ENCODE peak calls at places on chromosome 12, in four cellular contexts. One of them, this sample, is unnamed.

GRCh38 chr12:29543036-29543435 is 45.5 kb upstream of the OVCH1 start:
- DNase-seq in K562: no peak
- DNase-seq in WTC11: no peak
- DNase-seq in HepG2: no peak
- DNase-seq in this sample: no peak

GRCh38 chr12:89060133-89060532 is 292.2 kb downstream of the DUSP6 start:
- DNase-seq in K562: no peak
- DNase-seq in WTC11: no peak
- DNase-seq in HepG2: no peak
- DNase-seq in this sample: no peak

GRCh38 chr12:113318046-113318656 is 16.8 kb downstream of the SLC8B1 start:
- DNase-seq in K562: no peak
- DNase-seq in WTC11: no peak
- DNase-seq in HepG2: no peak
- DNase-seq in this sample: no peak

GRCh38 chr12:120620624-120621023 is 19.8 kb upstream of the CABP1 start:
- DNase-seq in K562: no peak
- DNase-seq in WTC11: no peak
- DNase-seq in HepG2: no peak
- DNase-seq in this sample: no peak

GRCh38 chr12:7042847-7043246 is 17.7 kb upstream of the C1S start:
- DNase-seq in K562: peak
- DNase-seq in WTC11: no peak
- DNase-seq in HepG2: peak
- DNase-seq in this sample: peak

GRCh38 chr12:89166525-89166934 is 185.8 kb downstream of the DUSP6 start:
- DNase-seq in K562: no peak
- DNase-seq in WTC11: no peak
- DNase-seq in HepG2: no peak
- DNase-seq in this sample: no peak

GRCh38 chr12:109951136-109951535 is 45.0 kb downstream of the GIT2 start:
- DNase-seq in K562: no peak
- DNase-seq in WTC11: no peak
- DNase-seq in HepG2: no peak
- DNase-seq in this sample: no peak

GRCh38 chr12:14828896-14829295 is 14.4 kb downstream of the ART4 start:
- DNase-seq in K562: peak
- DNase-seq in WTC11: no peak
- DNase-seq in HepG2: no peak
- DNase-seq in this sample: peak

GRCh38 chr12:52221912-52222457 is 11.1 kb upstream of the KRT7 start:
- DNase-seq in K562: peak
- DNase-seq in WTC11: peak
- DNase-seq in HepG2: no peak
- DNase-seq in this sample: no peak

GRCh38 chr12:62631531-62632520 is 165.2 kb downstream of the MON2 start:
- DNase-seq in K562: no peak
- DNase-seq in WTC11: peak
- DNase-seq in HepG2: peak
- DNase-seq in this sample: peak

GRCh38 chr12:26612203-26612602 is 220.8 kb downstream of the ITPR2 start:
- DNase-seq in K562: no peak
- DNase-seq in WTC11: no peak
- DNase-seq in HepG2: no peak
- DNase-seq in this sample: no peak

GRCh38 chr12:121590476-121591143 is 9.8 kb upstream of the KDM2B start:
- DNase-seq in K562: no peak
- DNase-seq in WTC11: no peak
- DNase-seq in HepG2: peak
- DNase-seq in this sample: no peak

GRCh38 chr12:114340231-114340630 is 65.7 kb downstream of the TBX5 start:
- DNase-seq in K562: no peak
- DNase-seq in WTC11: no peak
- DNase-seq in HepG2: no peak
- DNase-seq in this sample: no peak

GRCh38 chr12:17810399-17810798 is 279.6 kb downstream of the RERGL start:
- DNase-seq in K562: no peak
- DNase-seq in WTC11: no peak
- DNase-seq in HepG2: no peak
- DNase-seq in this sample: no peak

GRCh38 chr12:9702239-9702638 is 30.7 kb downstream of the CLECL1 start:
- DNase-seq in K562: no peak
- DNase-seq in WTC11: no peak
- DNase-seq in HepG2: no peak
- DNase-seq in this sample: no peak

GRCh38 chr12:109710747-109711595 is 2.7 kb upstream of the FAM222A start:
- DNase-seq in K562: no peak
- DNase-seq in WTC11: no peak
- DNase-seq in HepG2: peak
- DNase-seq in this sample: peak

GRCh38 chr12:54360717-54361456 is 3.4 kb downstream of the GPR84 start:
- DNase-seq in K562: peak
- DNase-seq in WTC11: peak
- DNase-seq in HepG2: peak
- DNase-seq in this sample: peak

GRCh38 chr12:21429994-21430393 is 7.5 kb upstream of the PYROXD1 start:
- DNase-seq in K562: no peak
- DNase-seq in WTC11: peak
- DNase-seq in HepG2: no peak
- DNase-seq in this sample: no peak

GRCh38 chr12:46244273-46244672 is 24.6 kb downstream of the SLC38A1 start:
- DNase-seq in K562: no peak
- DNase-seq in WTC11: no peak
- DNase-seq in HepG2: no peak
- DNase-seq in this sample: no peak

GRCh38 chr12:70576341-70577282 is 60.6 kb downstream of the PTPRB start:
- DNase-seq in K562: peak
- DNase-seq in WTC11: no peak
- DNase-seq in HepG2: peak
- DNase-seq in this sample: peak

GRCh38 chr12:65306603-65307501 is 28.4 kb downstream of the MSRB3 start:
- DNase-seq in K562: peak
- DNase-seq in WTC11: no peak
- DNase-seq in HepG2: peak
- DNase-seq in this sample: peak

GRCh38 chr12:132686831-132687210 is 321 bp downstream of the POLE start:
- DNase-seq in K562: peak
- DNase-seq in WTC11: peak
- DNase-seq in HepG2: no peak
- DNase-seq in this sample: no peak

GRCh38 chr12:24603371-24603770 is 345.5 kb downstream of the BCAT1 start:
- DNase-seq in K562: no peak
- DNase-seq in WTC11: no peak
- DNase-seq in HepG2: no peak
- DNase-seq in this sample: no peak

GRCh38 chr12:50390284-50390683 is 6.1 kb downstream of the FAM186A start:
- DNase-seq in K562: no peak
- DNase-seq in WTC11: no peak
- DNase-seq in HepG2: peak
- DNase-seq in this sample: peak

GRCh38 chr12:117010693-117011451 is 88.3 kb downstream of the TESC start:
- DNase-seq in K562: no peak
- DNase-seq in WTC11: no peak
- DNase-seq in HepG2: no peak
- DNase-seq in this sample: no peak

GRCh38 chr12:64473176-64473575 is 21.3 kb downstream of the TBK1 start:
- DNase-seq in K562: no peak
- DNase-seq in WTC11: no peak
- DNase-seq in HepG2: no peak
- DNase-seq in this sample: no peak

GRCh38 chr12:45286621-45287020 is 70.7 kb downstream of the ANO6 start:
- DNase-seq in K562: no peak
- DNase-seq in WTC11: no peak
- DNase-seq in HepG2: no peak
- DNase-seq in this sample: no peak

GRCh38 chr12:87383705-87384104 is 645.5 kb downstream of the C12orf50 start:
- DNase-seq in K562: no peak
- DNase-seq in WTC11: no peak
- DNase-seq in HepG2: no peak
- DNase-seq in this sample: no peak

GRCh38 chr12:110578522-110579238 is 4.4 kb downstream of the PPTC7 start:
- DNase-seq in K562: no peak
- DNase-seq in WTC11: no peak
- DNase-seq in HepG2: no peak
- DNase-seq in this sample: no peak

GRCh38 chr12:94725375-94726168 is 75.2 kb upstream of the TMCC3 start:
- DNase-seq in K562: peak
- DNase-seq in WTC11: peak
- DNase-seq in HepG2: peak
- DNase-seq in this sample: peak

GRCh38 chr12:108616941-108617858 is 16.5 kb downstream of the SELPLG start:
- DNase-seq in K562: no peak
- DNase-seq in WTC11: no peak
- DNase-seq in HepG2: no peak
- DNase-seq in this sample: no peak

GRCh38 chr12:22101749-22102243 is 55.8 kb downstream of the CMAS start:
- DNase-seq in K562: no peak
- DNase-seq in WTC11: no peak
- DNase-seq in HepG2: no peak
- DNase-seq in this sample: no peak

GRCh38 chr12:127459166-127459565 is 807.8 kb upstream of the TMEM132C start:
- DNase-seq in K562: no peak
- DNase-seq in WTC11: no peak
- DNase-seq in HepG2: no peak
- DNase-seq in this sample: no peak

GRCh38 chr12:112375105-112375504 is 7.1 kb downstream of the HECTD4 start:
- DNase-seq in K562: no peak
- DNase-seq in WTC11: no peak
- DNase-seq in HepG2: peak
- DNase-seq in this sample: peak

GRCh38 chr12:119479121-119479561 is 114.4 kb upstream of the TMEM233 start:
- DNase-seq in K562: no peak
- DNase-seq in WTC11: no peak
- DNase-seq in HepG2: no peak
- DNase-seq in this sample: no peak

GRCh38 chr12:91109148-91109564 is 2.1 kb downstream of the LUM start:
- DNase-seq in K562: peak
- DNase-seq in WTC11: peak
- DNase-seq in HepG2: peak
- DNase-seq in this sample: peak

GRCh38 chr12:80551897-80552296 is 107.9 kb downstream of the PTPRQ start:
- DNase-seq in K562: no peak
- DNase-seq in WTC11: no peak
- DNase-seq in HepG2: no peak
- DNase-seq in this sample: peak
- TF ChIP-seq JUN in K562: no peak
- TF ChIP-seq JUN in WTC11: no peak
- TF ChIP-seq JUN in HepG2: no peak
- TF ChIP-seq JUN in this sample: no peak

GRCh38 chr12:95953000-95953399 is 9.9 kb downstream of the AMDHD1 start:
- DNase-seq in K562: no peak
- DNase-seq in WTC11: no peak
- DNase-seq in HepG2: no peak
- DNase-seq in this sample: no peak
- TF ChIP-seq HMGXB4 in K562: no peak
- TF ChIP-seq HMGXB4 in WTC11: no peak
- TF ChIP-seq HMGXB4 in HepG2: no peak
- TF ChIP-seq HMGXB4 in this sample: no peak

GRCh38 chr12:31011746-31012567 is 61.7 kb upstream of the DDX11 start:
- DNase-seq in K562: no peak
- DNase-seq in WTC11: peak
- DNase-seq in HepG2: no peak
- DNase-seq in this sample: no peak
- TF ChIP-seq JUN in K562: no peak
- TF ChIP-seq JUN in WTC11: no peak
- TF ChIP-seq JUN in HepG2: no peak
- TF ChIP-seq JUN in this sample: no peak

DNA sequence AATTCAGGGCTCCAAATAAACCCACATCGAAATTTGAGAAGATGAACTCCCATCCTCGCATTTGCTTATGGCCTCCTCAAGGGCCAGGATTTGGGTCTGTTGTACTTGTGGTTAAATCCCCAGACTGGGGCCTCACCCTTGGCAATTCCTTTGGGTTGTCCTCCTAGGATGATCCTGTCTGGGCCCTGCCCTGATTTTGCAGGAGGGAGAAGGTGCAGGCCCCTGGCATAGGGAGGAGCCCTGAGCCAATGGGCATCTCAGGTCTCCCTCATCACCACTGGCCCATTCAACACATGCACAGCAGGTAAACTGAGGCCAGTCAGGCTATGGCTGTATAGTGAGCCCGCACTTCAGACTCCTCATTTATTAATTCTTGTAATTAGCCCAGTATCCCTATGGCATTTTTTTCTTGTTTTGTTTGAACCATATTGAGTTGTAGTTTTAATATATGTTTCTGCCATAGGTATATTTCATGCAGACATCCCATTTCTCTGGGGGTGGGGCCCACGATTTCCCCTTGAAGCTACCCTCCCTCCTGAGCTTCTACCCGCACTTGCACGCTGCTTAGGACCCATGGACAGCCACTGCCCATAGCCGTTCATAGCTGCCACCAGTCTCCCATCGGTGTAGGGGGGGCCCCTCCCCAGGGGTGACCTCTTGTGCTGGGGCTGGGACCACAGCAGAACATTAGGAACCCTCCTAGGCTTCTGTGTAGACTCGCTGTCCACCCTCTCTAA is 67.1 kb upstream of the DDX11 start:
- DNase-seq in K562: no peak
- DNase-seq in WTC11: no peak
- DNase-seq in HepG2: no peak
- DNase-seq in this sample: no peak
- TF ChIP-seq HMGXB4 in K562: no peak
- TF ChIP-seq HMGXB4 in WTC11: no peak
- TF ChIP-seq HMGXB4 in HepG2: no peak
- TF ChIP-seq HMGXB4 in this sample: no peak

DNA sequence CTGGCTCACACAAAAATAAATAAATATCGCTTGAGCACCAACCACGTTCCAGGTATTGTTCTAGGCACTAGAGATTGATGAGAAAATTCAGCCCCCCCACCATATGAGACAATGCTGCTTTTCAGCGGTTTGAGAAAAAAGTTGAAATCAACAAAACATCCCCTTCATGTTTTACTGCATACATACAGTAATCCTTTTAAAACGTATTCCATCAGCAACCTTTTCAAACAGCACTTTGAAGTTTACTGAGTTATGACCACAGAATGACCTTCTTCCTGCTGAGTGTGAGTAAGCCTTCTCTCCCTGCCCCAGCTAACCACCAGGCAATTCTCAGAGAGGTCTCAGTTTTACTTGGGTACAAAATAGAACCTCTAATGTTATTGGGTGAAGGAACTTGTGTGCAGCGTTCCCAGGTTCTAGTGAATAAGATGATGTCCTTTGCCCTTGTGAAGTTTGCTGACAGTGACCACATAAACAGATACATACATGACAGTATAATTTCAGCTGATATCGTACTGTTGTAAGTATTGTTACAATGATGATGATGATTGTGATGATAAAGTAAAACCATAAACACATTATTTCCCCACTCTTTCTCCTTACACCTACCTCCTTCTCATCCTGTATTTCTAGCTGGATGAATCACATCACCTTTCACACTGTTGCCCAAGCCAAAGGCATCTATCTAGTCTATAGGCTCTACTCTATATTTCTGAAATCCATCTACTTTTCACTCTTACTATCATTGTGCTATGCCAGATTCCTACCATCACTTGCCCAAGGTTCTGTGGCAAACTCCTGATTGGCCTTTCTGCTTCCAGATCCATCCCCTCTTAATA is 124.4 kb upstream of the KRR1 start:
- DNase-seq in K562: peak
- DNase-seq in WTC11: no peak
- DNase-seq in HepG2: peak
- DNase-seq in this sample: peak
- TF ChIP-seq JUN in K562: no peak
- TF ChIP-seq JUN in WTC11: no peak
- TF ChIP-seq JUN in HepG2: no peak
- TF ChIP-seq JUN in this sample: no peak

This sample was measured in A549.